ENCODE peak calls at places on chromosome 9, in ten cellular contexts. S is T-helper 2 cell; L is left lung; W is sigmoid colon; Y is Right ventricle myocardium inferior; M is fibroblast of pulmonary artery; R is non-pigmented ciliary epithelial cell; Q is BE2C; K is activated naive CD4-positive, alpha-beta T cell; G is stomach. P is an unnamed sample.

GRCh38 chr9:36029765-36030528 is 6.8 kb upstream of the RECK start:
- DNase-seq in S (no peak), L (no peak), W (no peak), Y (no peak), M (peak; percentile 97), R (peak; percentile 91), Q (no peak), K (no peak), G (no peak), P (no peak)

GRCh38 chr9:127961166-127961490 is 19.7 kb downstream of the EEIG1 start:
- DNase-seq in S (no peak), L (no peak), W (no peak), Y (peak; percentile 17), M (no peak), R (no peak), Q (no peak), K (no peak), G (no peak), P (no peak)

GRCh38 chr9:133779516-133780403 is 41.6 kb upstream of the SARDH start:
- DNase-seq in S (no peak), L (peak; percentile 25), W (no peak), Y (peak; percentile 49), M (no peak), R (no peak), Q (no peak), K (no peak), G (no peak), P (no peak)

GRCh38 chr9:131464354-131465000 is 38.2 kb upstream of the POMT1 start:
- DNase-seq in S (no peak), L (no peak), W (peak; percentile 59), Y (no peak), M (peak; percentile 35), R (no peak), Q (no peak), K (no peak), G (no peak), P (no peak)

GRCh38 chr9:89022902-89023301 is 31.6 kb downstream of the S1PR3 start:
- DNase-seq in S (no peak), L (peak; percentile 84), W (no peak), Y (no peak), M (peak; percentile 69), R (peak; percentile 54), Q (no peak), K (no peak), G (peak; percentile 40), P (no peak)

GRCh38 chr9:88991066-88992030 is at the start of gene S1PR3:
- DNase-seq in S (no peak), L (peak; percentile 66), W (peak; percentile 83), Y (peak; percentile 76), M (no peak), R (no peak), Q (peak; percentile 60), K (no peak), G (peak; percentile 64), P (peak; percentile 76)

GRCh38 chr9:126329476-126330275 is 3.0 kb downstream of the MVB12B start:
- DNase-seq in S (no peak), L (no peak), W (no peak), Y (peak; percentile 72), M (no peak), R (no peak), Q (peak; percentile 17), K (no peak), G (no peak), P (no peak)

GRCh38 chr9:80552931-80553330 is 981.2 kb downstream of the TLE4 start:
- DNase-seq in S (no peak), L (no peak), W (peak; percentile 71), Y (no peak), M (peak; percentile 46), R (no peak), Q (peak; percentile 39), K (no peak), G (no peak), P (no peak)